ENCODE peak calls at places on chromosomes 13 and 19, in six cellular contexts. F is fibroblast of lung, D is hepatocyte, U is adipocyte, L is GM12878, V is Peyer's patch. S is an unnamed sample.

GRCh38 chr13:50410921-50411712 is 395.9 kb downstream of the KCNRG start:
- DNase-seq in F (peak; percentile 83), D (peak; percentile 73), U (peak; percentile 71), L (no peak), V (no peak), S (no peak)

GRCh38 chr19:41531438-41532311 is 44.3 kb upstream of the CEACAM21 start:
- DNase-seq in F (peak; percentile 56), D (no peak), U (no peak), L (no peak), V (no peak), S (peak; percentile 93)

GRCh38 chr19:37218592-37218935 is 550 bp downstream of the ZNF383 start:
- DNase-seq in F (peak; percentile 34), D (no peak), U (no peak), L (peak; percentile 5), V (no peak), S (no peak)

GRCh38 chr19:56167064-56167578 is 8.7 kb upstream of the GALP start:
- DNase-seq in F (no peak), D (peak; percentile 42), U (peak; percentile 36), L (no peak), V (no peak), S (no peak)

GRCh38 chr19:54266133-54266532 is 9.1 kb upstream of the LILRB5 start:
- DNase-seq in F (peak; percentile 62), D (peak; percentile 89), U (peak; percentile 58), L (peak; percentile 19), V (peak; percentile 76), S (peak; percentile 50)

GRCh38 chr13:96053003-96053703 is at the start of gene UGGT2:
- DNase-seq in F (peak; percentile 95), D (peak; percentile 98), U (peak; percentile 98), L (peak; percentile 64), V (peak; percentile 94), S (no peak)

GRCh38 chr13:20340759-20341161 is 108.6 kb upstream of the GJB6 start:
- DNase-seq in F (peak; percentile 13), D (no peak), U (no peak), L (no peak), V (no peak), S (no peak)

GRCh38 chr19:41263042-41263849 is 926 bp upstream of the HNRNPUL1 start:
- DNase-seq in F (peak; percentile 74), D (peak; percentile 80), U (peak; percentile 83), L (peak; percentile 42), V (peak; percentile 79), S (peak; percentile 95)

GRCh38 chr19:53904909-53905308 is 4.2 kb upstream of the CACNG7 start:
- DNase-seq in F (no peak), D (no peak), U (no peak), L (no peak), V (no peak), S (peak; percentile 10)

GRCh38 chr13:53042897-53043296 is 14.3 kb downstream of the OLFM4 start:
- DNase-seq in F (no peak), D (no peak), U (no peak), L (no peak), V (no peak), S (no peak)

GRCh38 chr19:44648536-44649370 is 5.0 kb downstream of the PVR start:
- DNase-seq in F (peak; percentile 82), D (no peak), U (peak; percentile 88), L (no peak), V (peak; percentile 1), S (no peak)
- H3K4me1 ChIP-seq in F (peaks cover 6% of the 10 kb centered on the region), D (no peaks in the 10 kb centered on the region), U (peaks cover 18% of the 10 kb centered on the region), L (no peaks in the 10 kb centered on the region), V (no peaks in the 10 kb centered on the region), S (peaks cover 6% of the 10 kb centered on the region)

DNA sequence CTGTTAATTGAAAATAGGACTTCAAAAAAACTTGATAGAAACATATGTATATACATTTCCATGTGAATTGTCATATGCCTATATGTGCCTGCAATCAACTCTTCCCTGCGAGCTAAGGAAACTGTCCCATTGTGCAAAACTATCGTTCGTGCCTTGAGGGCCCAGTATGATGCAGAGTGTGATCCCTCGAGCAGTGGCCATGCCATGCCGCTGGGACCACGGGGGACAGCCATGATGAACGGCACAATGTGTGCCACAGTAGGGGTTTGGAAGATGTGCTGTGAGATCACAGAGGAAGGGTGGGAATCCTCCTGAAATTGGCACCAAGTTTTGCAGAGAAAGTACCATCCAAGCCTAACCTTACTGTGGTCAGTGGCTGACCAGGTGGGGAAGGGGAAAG is 118.1 kb upstream of the SOX1 start:
- DNase-seq in F (no peak), D (no peak), U (no peak), L (no peak), V (no peak), S (no peak)
- H3K4me1 ChIP-seq in F (no peaks in the 10 kb centered on the region), D (no peaks in the 10 kb centered on the region), U (no peaks in the 10 kb centered on the region), L (no peaks in the 10 kb centered on the region), V (no peaks in the 10 kb centered on the region), S (no peaks in the 10 kb centered on the region)

DNA sequence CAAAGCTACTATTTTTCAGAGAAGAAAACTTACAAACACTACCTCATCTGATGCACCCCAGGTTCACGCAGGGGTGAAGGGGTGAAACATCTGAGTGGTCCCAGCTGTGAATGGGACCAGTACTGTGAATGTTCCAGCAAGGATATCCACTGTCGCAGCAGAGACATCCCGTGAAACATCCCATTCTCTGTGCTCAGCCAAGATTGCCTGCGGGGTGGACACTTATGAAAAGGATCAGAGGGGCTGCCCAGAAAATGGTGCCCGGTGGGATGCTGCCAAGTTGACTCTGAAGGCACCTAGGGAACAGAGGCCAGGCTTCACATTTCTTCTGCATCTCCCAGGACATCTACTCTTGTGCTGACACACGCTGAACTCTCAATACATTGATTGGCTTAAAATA is 15.9 kb downstream of the IRS2 start:
- DNase-seq in F (no peak), D (no peak), U (no peak), L (no peak), V (no peak), S (no peak)
- H3K4me1 ChIP-seq in F (no peaks in the 10 kb centered on the region), D (no peaks in the 10 kb centered on the region), U (peaks cover 13% of the 10 kb centered on the region), L (no peaks in the 10 kb centered on the region), V (no peaks in the 10 kb centered on the region), S (peaks cover 4% of the 10 kb centered on the region)

DNA sequence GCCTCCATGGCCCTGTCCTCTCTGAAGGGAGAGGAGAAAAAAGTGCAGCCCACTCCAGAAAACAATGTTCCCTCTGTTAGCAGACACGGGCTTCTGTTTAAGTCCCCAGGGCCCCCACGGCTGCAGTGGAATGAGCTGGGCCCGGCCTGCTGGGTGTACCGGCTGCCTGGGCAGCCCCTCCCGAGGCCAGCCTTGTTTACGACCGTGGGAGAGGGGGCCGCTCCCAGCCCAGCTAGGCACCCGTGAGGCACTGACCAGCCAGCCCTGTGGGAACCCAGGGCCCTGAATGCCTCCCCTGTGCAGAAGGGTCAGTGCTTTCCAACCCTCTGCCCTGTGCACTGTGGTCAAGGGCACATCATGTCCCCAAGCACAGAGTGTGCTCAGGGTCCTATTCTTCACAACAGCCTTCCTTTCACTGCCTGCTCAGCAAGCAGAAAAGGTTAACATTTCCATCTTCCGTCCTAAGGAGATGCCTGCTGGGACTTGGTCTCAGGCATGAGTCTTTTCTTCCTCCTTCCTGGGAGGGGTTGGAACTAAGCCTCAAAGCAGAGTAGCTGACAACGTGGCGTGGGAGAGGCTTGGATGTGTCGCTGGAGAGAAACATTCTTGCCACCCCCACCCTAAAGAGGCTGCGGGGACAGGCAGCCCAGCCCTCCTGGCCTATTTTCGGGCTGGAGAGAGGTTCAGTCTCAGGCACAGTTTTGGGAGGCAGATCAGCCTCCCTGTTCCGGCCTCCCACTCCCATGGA is 90.1 kb downstream of the RGCC start:
- DNase-seq in F (no peak), D (no peak), U (no peak), L (no peak), V (no peak), S (no peak)
- H3K4me1 ChIP-seq in F (peaks cover 12% of the 10 kb centered on the region), D (peaks cover 9% of the 10 kb centered on the region), U (peaks cover 7% of the 10 kb centered on the region), L (no peaks in the 10 kb centered on the region), V (no peaks in the 10 kb centered on the region), S (no peaks in the 10 kb centered on the region)